ENCODE peak calls at places on chromosome 14, in six cellular contexts. One of them, this sample, is unnamed.

GRCh38 chr14:59103396-59103795 is 85.1 kb upstream of the DAAM1 start:
- DNase-seq in HS-5: no peak
- DNase-seq in AG10803: peak; percentile 69
- DNase-seq in stimulated activated CD8-positive, alpha-beta memory T cell treated with anti-CD3 and anti-CD28 coated beads, Interleukin-4, amount 100 ng/mL, for 24 hours: no peak
- DNase-seq in stimulated activated CD4-positive, alpha-beta T cell treated with anti-CD3 and anti-CD28 coated beads, TNF-alpha, amount 100 ng/mL, for 48 hours: no peak
- DNase-seq in non-pigmented ciliary epithelial cell: no peak
- DNase-seq in this sample: no peak

GRCh38 chr14:54353266-54353665 is 43.5 kb upstream of the CDKN3 start:
- DNase-seq in non-pigmented ciliary epithelial cell: no peak
- DNase-seq in AG10803: no peak
- DNase-seq in stimulated activated CD8-positive, alpha-beta memory T cell treated with anti-CD3 and anti-CD28 coated beads, Interleukin-4, amount 100 ng/mL, for 24 hours: no peak
- DNase-seq in HS-5: no peak
- DNase-seq in stimulated activated CD4-positive, alpha-beta T cell treated with anti-CD3 and anti-CD28 coated beads, TNF-alpha, amount 100 ng/mL, for 48 hours: no peak
- DNase-seq in this sample: no peak

GRCh38 chr14:51291016-51291415 is 51.0 kb downstream of the TMX1 start:
- DNase-seq in non-pigmented ciliary epithelial cell: no peak
- DNase-seq in HS-5: no peak
- DNase-seq in stimulated activated CD4-positive, alpha-beta T cell treated with anti-CD3 and anti-CD28 coated beads, TNF-alpha, amount 100 ng/mL, for 48 hours: no peak
- DNase-seq in AG10803: no peak
- DNase-seq in stimulated activated CD8-positive, alpha-beta memory T cell treated with anti-CD3 and anti-CD28 coated beads, Interleukin-4, amount 100 ng/mL, for 24 hours: no peak
- DNase-seq in this sample: no peak

GRCh38 chr14:33186656-33187055 is 248.0 kb downstream of the NPAS3 start:
- DNase-seq in stimulated activated CD8-positive, alpha-beta memory T cell treated with anti-CD3 and anti-CD28 coated beads, Interleukin-4, amount 100 ng/mL, for 24 hours: no peak
- DNase-seq in HS-5: no peak
- DNase-seq in non-pigmented ciliary epithelial cell: no peak
- DNase-seq in stimulated activated CD4-positive, alpha-beta T cell treated with anti-CD3 and anti-CD28 coated beads, TNF-alpha, amount 100 ng/mL, for 48 hours: no peak
- DNase-seq in AG10803: peak; percentile 6
- DNase-seq in this sample: no peak

GRCh38 chr14:99408971-99409289 is 71.7 kb downstream of the SETD3 start:
- DNase-seq in AG10803: no peak
- DNase-seq in non-pigmented ciliary epithelial cell: no peak
- DNase-seq in stimulated activated CD4-positive, alpha-beta T cell treated with anti-CD3 and anti-CD28 coated beads, TNF-alpha, amount 100 ng/mL, for 48 hours: no peak
- DNase-seq in HS-5: no peak
- DNase-seq in stimulated activated CD8-positive, alpha-beta memory T cell treated with anti-CD3 and anti-CD28 coated beads, Interleukin-4, amount 100 ng/mL, for 24 hours: no peak
- DNase-seq in this sample: no peak

GRCh38 chr14:97975960-97976359 is 1178.8 kb downstream of the VRK1 start:
- DNase-seq in HS-5: no peak
- DNase-seq in non-pigmented ciliary epithelial cell: no peak
- DNase-seq in AG10803: no peak
- DNase-seq in stimulated activated CD8-positive, alpha-beta memory T cell treated with anti-CD3 and anti-CD28 coated beads, Interleukin-4, amount 100 ng/mL, for 24 hours: no peak
- DNase-seq in stimulated activated CD4-positive, alpha-beta T cell treated with anti-CD3 and anti-CD28 coated beads, TNF-alpha, amount 100 ng/mL, for 48 hours: no peak
- DNase-seq in this sample: no peak

GRCh38 chr14:104102282-104102914 is 16.9 kb downstream of the ASPG start:
- DNase-seq in HS-5: no peak
- DNase-seq in stimulated activated CD8-positive, alpha-beta memory T cell treated with anti-CD3 and anti-CD28 coated beads, Interleukin-4, amount 100 ng/mL, for 24 hours: no peak
- DNase-seq in stimulated activated CD4-positive, alpha-beta T cell treated with anti-CD3 and anti-CD28 coated beads, TNF-alpha, amount 100 ng/mL, for 48 hours: no peak
- DNase-seq in non-pigmented ciliary epithelial cell: no peak
- DNase-seq in AG10803: no peak
- DNase-seq in this sample: no peak

GRCh38 chr14:76768201-76768656 is 7.0 kb downstream of the VASH1 start:
- DNase-seq in stimulated activated CD4-positive, alpha-beta T cell treated with anti-CD3 and anti-CD28 coated beads, TNF-alpha, amount 100 ng/mL, for 48 hours: peak; percentile 41
- DNase-seq in AG10803: no peak
- DNase-seq in stimulated activated CD8-positive, alpha-beta memory T cell treated with anti-CD3 and anti-CD28 coated beads, Interleukin-4, amount 100 ng/mL, for 24 hours: peak; percentile 42
- DNase-seq in non-pigmented ciliary epithelial cell: no peak
- DNase-seq in HS-5: no peak
- DNase-seq in this sample: peak; percentile 72

GRCh38 chr14:58944226-58944769 is 244.2 kb upstream of the DAAM1 start:
- DNase-seq in non-pigmented ciliary epithelial cell: no peak
- DNase-seq in HS-5: no peak
- DNase-seq in stimulated activated CD8-positive, alpha-beta memory T cell treated with anti-CD3 and anti-CD28 coated beads, Interleukin-4, amount 100 ng/mL, for 24 hours: no peak
- DNase-seq in stimulated activated CD4-positive, alpha-beta T cell treated with anti-CD3 and anti-CD28 coated beads, TNF-alpha, amount 100 ng/mL, for 48 hours: no peak
- DNase-seq in AG10803: peak; percentile 21
- DNase-seq in this sample: no peak

GRCh38 chr14:102951799-102952198 is 29.3 kb downstream of the AMN start:
- DNase-seq in non-pigmented ciliary epithelial cell: peak; percentile 44
- DNase-seq in HS-5: no peak
- DNase-seq in AG10803: no peak
- DNase-seq in stimulated activated CD8-positive, alpha-beta memory T cell treated with anti-CD3 and anti-CD28 coated beads, Interleukin-4, amount 100 ng/mL, for 24 hours: no peak
- DNase-seq in stimulated activated CD4-positive, alpha-beta T cell treated with anti-CD3 and anti-CD28 coated beads, TNF-alpha, amount 100 ng/mL, for 48 hours: no peak
- DNase-seq in this sample: no peak

GRCh38 chr14:34220921-34221320 is 241.1 kb downstream of the SPTSSA start:
- DNase-seq in stimulated activated CD8-positive, alpha-beta memory T cell treated with anti-CD3 and anti-CD28 coated beads, Interleukin-4, amount 100 ng/mL, for 24 hours: no peak
- DNase-seq in stimulated activated CD4-positive, alpha-beta T cell treated with anti-CD3 and anti-CD28 coated beads, TNF-alpha, amount 100 ng/mL, for 48 hours: no peak
- DNase-seq in HS-5: no peak
- DNase-seq in non-pigmented ciliary epithelial cell: no peak
- DNase-seq in AG10803: no peak
- DNase-seq in this sample: no peak

GRCh38 chr14:64714432-64715025 is 10.3 kb downstream of the PLEKHG3 start:
- DNase-seq in HS-5: no peak
- DNase-seq in stimulated activated CD8-positive, alpha-beta memory T cell treated with anti-CD3 and anti-CD28 coated beads, Interleukin-4, amount 100 ng/mL, for 24 hours: no peak
- DNase-seq in non-pigmented ciliary epithelial cell: no peak
- DNase-seq in stimulated activated CD4-positive, alpha-beta T cell treated with anti-CD3 and anti-CD28 coated beads, TNF-alpha, amount 100 ng/mL, for 48 hours: no peak
- DNase-seq in AG10803: no peak
- DNase-seq in this sample: no peak

GRCh38 chr14:35261774-35262173 is 30.4 kb upstream of the PSMA6 start:
- DNase-seq in AG10803: peak; percentile 30
- DNase-seq in HS-5: no peak
- DNase-seq in stimulated activated CD8-positive, alpha-beta memory T cell treated with anti-CD3 and anti-CD28 coated beads, Interleukin-4, amount 100 ng/mL, for 24 hours: no peak
- DNase-seq in non-pigmented ciliary epithelial cell: no peak
- DNase-seq in stimulated activated CD4-positive, alpha-beta T cell treated with anti-CD3 and anti-CD28 coated beads, TNF-alpha, amount 100 ng/mL, for 48 hours: no peak
- DNase-seq in this sample: no peak

GRCh38 chr14:30243805-30244204 is 315.2 kb upstream of the G2E3 start:
- DNase-seq in non-pigmented ciliary epithelial cell: peak; percentile 44
- DNase-seq in AG10803: peak; percentile 61
- DNase-seq in stimulated activated CD8-positive, alpha-beta memory T cell treated with anti-CD3 and anti-CD28 coated beads, Interleukin-4, amount 100 ng/mL, for 24 hours: no peak
- DNase-seq in stimulated activated CD4-positive, alpha-beta T cell treated with anti-CD3 and anti-CD28 coated beads, TNF-alpha, amount 100 ng/mL, for 48 hours: no peak
- DNase-seq in HS-5: peak; percentile 75
- DNase-seq in this sample: no peak

GRCh38 chr14:23494223-23494622 is 24.7 kb downstream of the NGDN start:
- DNase-seq in stimulated activated CD4-positive, alpha-beta T cell treated with anti-CD3 and anti-CD28 coated beads, TNF-alpha, amount 100 ng/mL, for 48 hours: no peak
- DNase-seq in AG10803: peak; percentile 4
- DNase-seq in non-pigmented ciliary epithelial cell: peak; percentile 41
- DNase-seq in stimulated activated CD8-positive, alpha-beta memory T cell treated with anti-CD3 and anti-CD28 coated beads, Interleukin-4, amount 100 ng/mL, for 24 hours: no peak
- DNase-seq in HS-5: no peak
- DNase-seq in this sample: no peak

GRCh38 chr14:66383271-66383670 is 102.9 kb upstream of the CCDC196 start:
- DNase-seq in AG10803: no peak
- DNase-seq in non-pigmented ciliary epithelial cell: no peak
- DNase-seq in stimulated activated CD4-positive, alpha-beta T cell treated with anti-CD3 and anti-CD28 coated beads, TNF-alpha, amount 100 ng/mL, for 48 hours: no peak
- DNase-seq in HS-5: no peak
- DNase-seq in stimulated activated CD8-positive, alpha-beta memory T cell treated with anti-CD3 and anti-CD28 coated beads, Interleukin-4, amount 100 ng/mL, for 24 hours: no peak
- DNase-seq in this sample: no peak

GRCh38 chr14:69704319-69704718 is 62.6 kb upstream of the SRSF5 start:
- DNase-seq in HS-5: no peak
- DNase-seq in AG10803: no peak
- DNase-seq in stimulated activated CD4-positive, alpha-beta T cell treated with anti-CD3 and anti-CD28 coated beads, TNF-alpha, amount 100 ng/mL, for 48 hours: no peak
- DNase-seq in non-pigmented ciliary epithelial cell: no peak
- DNase-seq in stimulated activated CD8-positive, alpha-beta memory T cell treated with anti-CD3 and anti-CD28 coated beads, Interleukin-4, amount 100 ng/mL, for 24 hours: no peak
- DNase-seq in this sample: no peak